ENCODE peak calls at places on chromosome 22, in six cellular contexts. N, R, M, U, F and T are unnamed samples.

GRCh38 chr22:23240639-23241389 is 60.5 kb downstream of the BCR start:
- DNase-seq in U (no peak), M (no peak), R (peak; percentile 40), N (no peak), F (peak; percentile 30), T (no peak)

GRCh38 chr22:38924197-38924952 is 33.0 kb upstream of the APOBEC3A start:
- DNase-seq in R (no peak), U (peak; percentile 75), F (peak; percentile 95), M (no peak), N (no peak), T (peak; percentile 70)

GRCh38 chr22:37245740-37246139 is 1.7 kb upstream of the RAC2 start:
- DNase-seq in N (no peak), U (no peak), F (no peak), R (no peak), M (no peak), T (no peak)

GRCh38 chr22:25351631-25352293 is 132.3 kb downstream of the CRYBB2 start:
- DNase-seq in N (no peak), R (no peak), F (no peak), U (peak; percentile 5), M (no peak), T (no peak)

GRCh38 chr22:38218661-38219331 is 17.0 kb downstream of the MAFF start:
- DNase-seq in M (peak; percentile 84), R (peak; percentile 50), N (no peak), U (peak; percentile 90), F (peak; percentile 96), T (peak; percentile 93)

GRCh38 chr22:48448821-48449220 is 1378.9 kb downstream of the BRD1 start:
- DNase-seq in U (no peak), M (no peak), N (no peak), R (no peak), F (no peak), T (no peak)

GRCh38 chr22:25876871-25877270 is 134.9 kb downstream of the MYO18B start:
- DNase-seq in R (no peak), F (no peak), U (no peak), M (no peak), N (no peak), T (no peak)

GRCh38 chr22:27687984-27688545 is 113.5 kb downstream of the MN1 start:
- DNase-seq in F (no peak), M (no peak), N (no peak), U (no peak), R (no peak), T (no peak)

GRCh38 chr22:50701076-50701419 is 28.4 kb downstream of the SHANK3 start:
- DNase-seq in M (no peak), F (no peak), U (no peak), N (no peak), R (no peak), T (no peak)

GRCh38 chr22:45008853-45009751 is 703 bp downstream of the PHF21B start:
- DNase-seq in R (no peak), F (peak; percentile 7), U (peak; percentile 43), N (peak; percentile 57), M (no peak), T (no peak)

GRCh38 chr22:45775062-45775461 is 103.4 kb downstream of the ATXN10 start:
- DNase-seq in M (no peak), U (no peak), F (no peak), N (no peak), R (no peak), T (no peak)

GRCh38 chr22:26053737-26054316 is 115.4 kb upstream of the SEZ6L start:
- DNase-seq in F (no peak), N (no peak), U (no peak), M (no peak), R (no peak), T (no peak)

GRCh38 chr22:39980635-39981034 is 14.1 kb upstream of the FAM83F start:
- DNase-seq in R (no peak), M (no peak), U (no peak), N (no peak), F (no peak), T (no peak)